ENCODE peak calls at places on chromosomes 5 and 9, in six cellular contexts. I, J, G, N, X and B are unnamed samples.

GRCh38 chr5:9401786-9402472 is 143.9 kb downstream of the SEMA5A start:
- DNase-seq in J (no peak), N (no peak), G (no peak), I (no peak), X (no peak), B (no peak)

GRCh38 chr9:123131993-123132392 is 98.5 kb downstream of the GPR21 start:
- DNase-seq in J (no peak), N (no peak), G (no peak), I (no peak), X (no peak), B (no peak)

GRCh38 chr9:112074250-112075008 is 100.7 kb downstream of the SUSD1 start:
- DNase-seq in J (peak), N (peak), I (peak), X (peak), G (peak), B (peak)

GRCh38 chr9:119366909-119367690 is 2.1 kb downstream of the BRINP1 start:
- DNase-seq in J (no peak), X (peak), I (no peak), N (no peak), G (no peak), B (no peak)

GRCh38 chr5:56658972-56659371 is 156.4 kb upstream of the MAP3K1 start:
- DNase-seq in J (no peak), G (no peak), N (no peak), X (no peak), I (no peak), B (no peak)

GRCh38 chr5:78065073-78065472 is 229.4 kb downstream of the AP3B1 start:
- DNase-seq in X (no peak), J (no peak), I (no peak), N (no peak), G (no peak), B (no peak)

GRCh38 chr9:85524531-85524930 is 217.2 kb downstream of the AGTPBP1 start:
- DNase-seq in G (no peak), X (no peak), I (no peak), N (no peak), J (no peak), B (no peak)

GRCh38 chr5:168332042-168332441 is 40.6 kb downstream of the WWC1 start:
- DNase-seq in X (no peak), J (no peak), G (no peak), N (no peak), I (no peak), B (no peak)

GRCh38 chr9:2596003-2596402 is 25.6 kb upstream of the VLDLR start:
- DNase-seq in J (no peak), X (no peak), I (no peak), N (no peak), G (no peak), B (no peak)

GRCh38 chr5:36239370-36240293 is 2.1 kb downstream of the NADK2 start:
- DNase-seq in G (no peak), I (no peak), J (no peak), X (no peak), N (peak), B (no peak)

GRCh38 chr9:95502248-95502647 is 14.5 kb downstream of the PTCH1 start:
- DNase-seq in J (no peak), X (no peak), G (no peak), N (no peak), I (no peak), B (no peak)

GRCh38 chr9:32665101-32665500 is 29.6 kb upstream of the TAF1L start:
- DNase-seq in G (peak), N (no peak), I (no peak), J (no peak), X (no peak), B (no peak)

GRCh38 chr5:31381299-31381698 is 150.6 kb downstream of the DROSHA start:
- DNase-seq in X (no peak), I (no peak), N (no peak), G (no peak), J (no peak), B (no peak)

GRCh38 chr5:178147406-178147805 is 6.3 kb downstream of the NHP2 start:
- DNase-seq in G (no peak), N (no peak), J (no peak), I (no peak), X (no peak), B (no peak)

GRCh38 chr9:121718501-121718900 is 67.1 kb downstream of the DAB2IP start:
- DNase-seq in J (no peak), N (no peak), X (no peak), G (no peak), I (no peak), B (no peak)

GRCh38 chr9:6557883-6558282 is 87.6 kb downstream of the GLDC start:
- DNase-seq in G (no peak), X (no peak), I (no peak), N (no peak), J (no peak), B (no peak)